ENCODE peak calls at places on chromosomes 13 and 19, in eight cellular contexts. O is activated naive CD4-positive, alpha-beta T cell treated with anti-CD3 and anti-CD28 coated beads, Interleukin-2, amount 10 ng/mL, durations not matched to agents 7 days and 5 days; S is CD8-positive, alpha-beta T cell; T is dorsolateral prefrontal cortex; Q is ELR; C is cardiac muscle cell; N is stimulated activated CD8-positive, alpha-beta memory T cell treated with anti-CD3 and anti-CD28 coated beads, Interleukin-2, amount 100 ng/mL, for 48 hours; D is GM23338. U is an unnamed sample.
A peak's percentile ranks its signal among the peaks of the same experiment; 100 is the strongest.

GRCh38 chr13:96033220-96034015 is 19.8 kb downstream of the UGGT2 start:
- DNase-seq in O (no peak), S (no peak), T (no peak), Q (no peak), C (no peak), N (no peak), D (no peak), U (no peak)

GRCh38 chr13:110068176-110068473 is 238.8 kb downstream of the COL4A1 start:
- DNase-seq in O (no peak), S (no peak), T (no peak), Q (no peak), C (no peak), N (no peak), D (no peak), U (no peak)

GRCh38 chr13:112554214-112554850 is 33.6 kb downstream of the TUBGCP3 start:
- DNase-seq in O (no peak), S (no peak), T (no peak), Q (no peak), C (no peak), N (no peak), D (no peak), U (no peak)

GRCh38 chr19:17775245-17775927 is 19.6 kb upstream of the B3GNT3 start:
- DNase-seq in O (peak; percentile 54), S (peak; percentile 47), T (no peak), Q (peak; percentile 72), C (peak; percentile 43), N (no peak), D (peak; percentile 85), U (peak; percentile 59)

GRCh38 chr19:13010038-13010991 is 15.0 kb downstream of the NFIX start:
- DNase-seq in O (no peak), S (no peak), T (no peak), Q (no peak), C (peak; percentile 68), N (no peak), D (peak; percentile 58), U (no peak)

GRCh38 chr13:29654807-29655547 is 59.5 kb upstream of the SLC7A1 start:
- DNase-seq in O (no peak), S (no peak), T (no peak), Q (peak; percentile 89), C (peak; percentile 8), N (no peak), D (no peak), U (no peak)

GRCh38 chr13:106630162-106630561 is 62.2 kb upstream of the ARGLU1 start:
- DNase-seq in O (no peak), S (no peak), T (no peak), Q (no peak), C (no peak), N (no peak), D (no peak), U (no peak)

GRCh38 chr13:112615391-112615790 is 27.4 kb upstream of the TUBGCP3 start:
- DNase-seq in O (no peak), S (no peak), T (no peak), Q (no peak), C (no peak), N (no peak), D (no peak), U (no peak)

GRCh38 chr19:5563941-5564612 is 3.7 kb downstream of the TINCR start:
- DNase-seq in O (no peak), S (no peak), T (no peak), Q (peak; percentile 77), C (no peak), N (no peak), D (no peak), U (no peak)

GRCh38 chr13:99436686-99437416 is 64.4 kb upstream of the TM9SF2 start:
- DNase-seq in O (peak; percentile 95), S (peak; percentile 97), T (peak; percentile 86), Q (peak; percentile 88), C (peak; percentile 91), N (peak; percentile 90), D (peak; percentile 92), U (peak; percentile 92)

GRCh38 chr13:110150384-110151091 is 156.4 kb downstream of the COL4A1 start:
- DNase-seq in O (no peak), S (no peak), T (no peak), Q (peak; percentile 49), C (peak; percentile 27), N (no peak), D (no peak), U (no peak)

GRCh38 chr13:109400625-109401257 is 385.6 kb downstream of the IRS2 start:
- DNase-seq in O (no peak), S (no peak), T (no peak), Q (no peak), C (no peak), N (no peak), D (no peak), U (no peak)

GRCh38 chr19:53102701-53103140 is 501 bp downstream of the ZNF160 start:
- DNase-seq in O (peak; percentile 67), S (peak; percentile 34), T (no peak), Q (peak; percentile 61), C (peak; percentile 54), N (peak; percentile 8), D (peak; percentile 55), U (peak; percentile 58)

GRCh38 chr13:30872195-30872594 is 33.9 kb upstream of the MEDAG start:
- DNase-seq in O (no peak), S (no peak), T (no peak), Q (no peak), C (no peak), N (no peak), D (no peak), U (no peak)

GRCh38 chr13:39364797-39365468 is 238.1 kb downstream of the LHFPL6 start:
- DNase-seq in O (no peak), S (no peak), T (no peak), Q (peak; percentile 25), C (peak; percentile 16), N (no peak), D (peak; percentile 67), U (peak; percentile 1)

GRCh38 chr13:62626771-62627170 is 1211.1 kb upstream of the PCDH20 start:
- DNase-seq in O (no peak), S (no peak), T (no peak), Q (no peak), C (no peak), N (no peak), D (peak; percentile 83), U (no peak)

GRCh38 chr19:44498988-44499387 is 1.3 kb downstream of the ZNF180 start:
- DNase-seq in O (no peak), S (no peak), T (no peak), Q (no peak), C (no peak), N (no peak), D (no peak), U (no peak)

GRCh38 chr19:15038304-15038703 is 11.0 kb upstream of the CASP14 start:
- DNase-seq in O (no peak), S (no peak), T (no peak), Q (no peak), C (no peak), N (no peak), D (no peak), U (no peak)

GRCh38 chr13:110771194-110771593 is 57.7 kb downstream of the ING1 start:
- DNase-seq in O (no peak), S (no peak), T (no peak), Q (peak; percentile 16), C (peak; percentile 36), N (no peak), D (no peak), U (peak; percentile 82)

GRCh38 chr19:18021121-18021755 is 13.3 kb downstream of the ARRDC2 start:
- DNase-seq in O (peak; percentile 69), S (peak; percentile 84), T (peak; percentile 88), Q (peak; percentile 89), C (peak; percentile 92), N (no peak), D (no peak), U (peak; percentile 97)

GRCh38 chr19:57682226-57682766 is 519 bp downstream of the ZNF551 start:
- DNase-seq in O (no peak), S (no peak), T (no peak), Q (no peak), C (no peak), N (no peak), D (no peak), U (no peak)

GRCh38 chr19:17944301-17944700 is 11.5 kb downstream of the CCDC124 start:
- DNase-seq in O (no peak), S (no peak), T (peak; percentile 67), Q (peak; percentile 91), C (peak; percentile 71), N (no peak), D (no peak), U (peak; percentile 51)

GRCh38 chr19:12956446-12957388 is at the start of gene GADD45GIP1:
- DNase-seq in O (peak; percentile 88), S (peak; percentile 76), T (peak; percentile 71), Q (peak; percentile 86), C (peak; percentile 86), N (peak; percentile 81), D (peak; percentile 87), U (peak; percentile 88)

GRCh38 chr13:51225034-51225433 is 2.8 kb downstream of the FAM124A start:
- DNase-seq in O (no peak), S (no peak), T (no peak), Q (no peak), C (no peak), N (no peak), D (no peak), U (no peak)

GRCh38 chr13:44219808-44220544 is 153.6 kb upstream of the SERP2 start:
- DNase-seq in O (no peak), S (no peak), T (no peak), Q (peak; percentile 49), C (peak; percentile 58), N (no peak), D (no peak), U (peak; percentile 22)

GRCh38 chr19:1768248-1768647 is 14.9 kb downstream of the ONECUT3 start:
- DNase-seq in O (no peak), S (no peak), T (no peak), Q (peak; percentile 53), C (peak; percentile 22), N (no peak), D (peak; percentile 93), U (peak; percentile 37)

GRCh38 chr13:21567714-21568113 is 36.3 kb downstream of the MICU2 start:
- DNase-seq in O (no peak), S (no peak), T (no peak), Q (no peak), C (peak; percentile 38), N (no peak), D (no peak), U (no peak)

GRCh38 chr13:44758595-44759221 is 182.6 kb upstream of the TSC22D1 start:
- DNase-seq in O (no peak), S (no peak), T (no peak), Q (peak; percentile 94), C (peak; percentile 91), N (peak; percentile 4), D (no peak), U (peak; percentile 80)

GRCh38 chr13:72384186-72384823 is 343.1 kb downstream of the MZT1 start:
- DNase-seq in O (no peak), S (no peak), T (no peak), Q (no peak), C (peak; percentile 18), N (no peak), D (peak; percentile 44), U (no peak)

GRCh38 chr19:51598159-51598915 is 27.3 kb downstream of the ZNF175 start:
- DNase-seq in O (no peak), S (no peak), T (no peak), Q (no peak), C (no peak), N (no peak), D (no peak), U (no peak)

GRCh38 chr19:42069619-42070293 is at the start of gene GRIK5:
- DNase-seq in O (no peak), S (no peak), T (peak; percentile 47), Q (no peak), C (no peak), N (no peak), D (peak; percentile 66), U (no peak)

GRCh38 chr19:35085947-35086346 is 29.7 kb upstream of the FXYD3 start:
- DNase-seq in O (no peak), S (no peak), T (no peak), Q (no peak), C (no peak), N (no peak), D (no peak), U (no peak)

GRCh38 chr19:14407889-14408640 is 11.1 kb downstream of the DDX39A start:
- DNase-seq in O (no peak), S (no peak), T (no peak), Q (no peak), C (no peak), N (no peak), D (no peak), U (no peak)

GRCh38 chr13:71865858-71866172 is 1.2 kb downstream of the DACH1 start:
- DNase-seq in O (peak; percentile 22), S (no peak), T (no peak), Q (peak; percentile 7), C (peak; percentile 10), N (no peak), D (peak; percentile 14), U (peak; percentile 44)

U was measured in dermis blood vessel endothelial cell.